ENCODE peak calls at places on chromosomes 13 and 19, in ten cellular contexts. A, Z, K, S, J, I, H, X, N and B are unnamed samples. For H3K27me3, the result is how much of the 10 kb centered on the place peaks cover.

GRCh38 chr13:95982144-95982543 is 71.1 kb downstream of the UGGT2 start:
- DNase-seq in A (no peak), Z (no peak), K (no peak), S (no peak), J (no peak), I (no peak), H (no peak), X (no peak), N (no peak), B (no peak)

GRCh38 chr13:97445504-97446187 is 11.7 kb downstream of the RAP2A start:
- DNase-seq in A (no peak), Z (no peak), K (no peak), S (no peak), J (no peak), I (no peak), H (no peak), X (no peak), N (no peak), B (no peak)

GRCh38 chr13:114259974-114260373 is 21.4 kb upstream of the UPF3A start:
- DNase-seq in A (no peak), Z (no peak), K (no peak), S (no peak), J (no peak), I (peak), H (no peak), X (no peak), N (no peak), B (peak)

GRCh38 chr13:93309886-93310520 is 83.4 kb downstream of the GPC6 start:
- DNase-seq in A (no peak), Z (no peak), K (no peak), S (no peak), J (no peak), I (no peak), H (no peak), X (no peak), N (no peak), B (no peak)

GRCh38 chr19:4567584-4568071 is 8.1 kb upstream of the SEMA6B start:
- DNase-seq in A (peak), Z (no peak), K (peak), S (peak), J (no peak), I (peak), H (peak), X (peak), N (peak), B (no peak)

GRCh38 chr13:30108913-30109237 is 198.5 kb downstream of the KATNAL1 start:
- DNase-seq in A (no peak), Z (no peak), K (peak), S (no peak), J (peak), I (peak), H (no peak), X (no peak), N (no peak), B (peak)

GRCh38 chr19:53892981-53893325 is 11.0 kb downstream of the PRKCG start:
- DNase-seq in A (no peak), Z (no peak), K (no peak), S (no peak), J (no peak), I (no peak), H (peak), X (peak), N (no peak), B (no peak)

GRCh38 chr19:6947745-6948144 is 60.4 kb downstream of the ADGRE1 start:
- DNase-seq in A (no peak), Z (no peak), K (no peak), S (peak), J (no peak), I (no peak), H (no peak), X (no peak), N (no peak), B (no peak)

GRCh38 chr13:111210488-111210887 is 95.4 kb downstream of the ARHGEF7 start:
- DNase-seq in A (no peak), Z (no peak), K (no peak), S (peak), J (peak), I (no peak), H (no peak), X (no peak), N (no peak), B (no peak)

DNA sequence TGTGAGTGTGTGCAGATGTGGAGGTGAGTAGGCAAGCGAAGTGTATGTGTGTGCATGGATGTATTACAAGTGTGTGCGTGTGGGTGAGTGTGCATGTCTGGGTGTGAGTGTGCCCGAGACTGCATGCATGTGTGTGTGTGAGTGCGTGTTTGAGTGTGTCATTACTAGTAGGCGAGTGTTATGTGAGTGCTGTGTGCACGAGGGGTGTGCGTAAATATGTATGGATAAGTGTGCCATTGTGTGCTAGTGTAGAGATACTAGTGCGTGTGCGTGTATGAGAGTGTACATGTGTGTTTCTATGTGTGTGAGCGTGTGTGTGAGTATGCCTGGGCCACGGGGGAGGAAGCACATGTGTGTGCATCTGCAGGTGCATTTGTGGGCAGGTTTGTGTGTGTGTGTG is 53.8 kb downstream of the CELF5 start:
- DNase-seq in A (no peak), Z (no peak), K (no peak), S (no peak), J (no peak), I (no peak), H (no peak), X (no peak), N (no peak), B (no peak)
- TF ChIP-seq POLR2AphosphoS5 in A (no peak), Z (no peak), K (no peak), S (no peak), J (no peak), I (no peak), H (no peak), X (no peak), N (no peak), B (no peak)

GRCh38 chr19:47445937-47446402 is 25.7 kb downstream of the SLC8A2 start:
- DNase-seq in A (peak), Z (no peak), K (peak), S (no peak), J (no peak), I (no peak), H (peak), X (peak), N (peak), B (peak)

GRCh38 chr19:47445527-47445926 is 26.2 kb downstream of the SLC8A2 start:
- DNase-seq in A (no peak), Z (no peak), K (no peak), S (no peak), J (no peak), I (no peak), H (no peak), X (no peak), N (no peak), B (no peak)

GRCh38 chr19:47444388-47444821 is 25.1 kb upstream of the MEIS3 start:
- DNase-seq in A (no peak), Z (no peak), K (no peak), S (no peak), J (no peak), I (no peak), H (peak), X (no peak), N (peak), B (no peak)

GRCh38 chr19:47446534-47447469 is 24.9 kb downstream of the SLC8A2 start:
- DNase-seq in A (no peak), Z (no peak), K (peak), S (no peak), J (no peak), I (no peak), H (peak), X (peak), N (peak), B (no peak)

GRCh38 chr19:47443331-47443730 is 24.0 kb upstream of the MEIS3 start:
- DNase-seq in A (no peak), Z (no peak), K (no peak), S (no peak), J (no peak), I (no peak), H (no peak), X (no peak), N (no peak), B (no peak)
- H3K27me3 ChIP-seq in A (half or more), Z (under half), K (under half), S (under half), J (half or more), I (under half), H (under half), X (under half), N (under half), B (under half)

GRCh38 chr19:36851898-36852297 is 1.2 kb downstream of the ZNF345 start:
- DNase-seq in A (no peak), Z (no peak), K (no peak), S (no peak), J (no peak), I (no peak), H (no peak), X (no peak), N (no peak), B (no peak)

GRCh38 chr19:36847968-36848367 is 2.7 kb upstream of the ZNF345 start:
- DNase-seq in A (no peak), Z (no peak), K (no peak), S (no peak), J (no peak), I (no peak), H (no peak), X (no peak), N (no peak), B (no peak)

GRCh38 chr19:36850646-36851442 is at the start of gene ZNF345:
- DNase-seq in A (peak), Z (peak), K (peak), S (peak), J (peak), I (peak), H (peak), X (peak), N (peak), B (peak)

GRCh38 chr19:36849701-36850645 is 703 bp upstream of the ZNF345 start:
- DNase-seq in A (peak), Z (peak), K (peak), S (peak), J (peak), I (peak), H (peak), X (peak), N (peak), B (peak)
- TF ChIP-seq POLR2AphosphoS5 in A (peak), Z (peak), K (no peak), S (peak), J (peak), I (peak), H (peak), X (no peak), N (peak), B (peak)

GRCh38 chr13:112889351-112890290 is 79.4 kb upstream of the MCF2L start:
- DNase-seq in A (peak), Z (no peak), K (no peak), S (no peak), J (no peak), I (no peak), H (no peak), X (no peak), N (no peak), B (no peak)

GRCh38 chr13:112885782-112886268 is 83.2 kb upstream of the MCF2L start:
- DNase-seq in A (peak), Z (peak), K (peak), S (peak), J (peak), I (peak), H (peak), X (peak), N (peak), B (peak)

GRCh38 chr13:112888238-112889111 is 80.5 kb upstream of the MCF2L start:
- DNase-seq in A (peak), Z (no peak), K (no peak), S (no peak), J (no peak), I (no peak), H (no peak), X (no peak), N (no peak), B (no peak)

GRCh38 chr13:112887151-112887550 is 81.9 kb upstream of the MCF2L start:
- DNase-seq in A (peak), Z (no peak), K (no peak), S (no peak), J (no peak), I (no peak), H (no peak), X (no peak), N (no peak), B (no peak)

DNA sequence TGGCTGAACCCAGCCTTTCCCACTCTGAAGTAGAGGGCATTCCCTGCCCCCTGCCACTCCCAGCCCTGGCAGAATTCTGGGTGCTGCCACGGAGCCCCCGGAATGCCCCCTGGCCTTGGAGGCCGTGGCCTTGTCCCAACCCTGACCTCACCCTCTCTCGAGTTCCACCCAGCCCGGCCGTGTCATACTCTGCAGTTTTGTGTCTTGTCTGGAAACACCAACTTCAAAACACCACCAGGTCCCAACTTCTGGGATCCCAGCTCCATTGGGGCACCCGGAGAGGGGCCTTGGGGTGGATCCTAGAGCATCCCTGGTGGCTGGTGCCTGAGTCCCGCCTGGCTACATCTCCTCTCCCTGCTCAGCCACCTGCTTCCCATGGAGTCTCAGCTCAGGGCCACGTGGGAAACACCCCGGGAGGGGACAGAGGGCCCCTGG is 81.4 kb upstream of the MCF2L start:
- DNase-seq in A (peak), Z (no peak), K (no peak), S (no peak), J (no peak), I (no peak), H (no peak), X (no peak), N (no peak), B (no peak)
- H3K27me3 ChIP-seq in A (under half), Z (under half), K (under half), S (under half), J (under half), I (under half), H (under half), X (under half), N (under half), B (under half)

GRCh38 chr19:39254539-39255345 is 6.1 kb upstream of the IFNL4 start:
- DNase-seq in A (no peak), Z (no peak), K (no peak), S (no peak), J (no peak), I (no peak), H (no peak), X (no peak), N (no peak), B (no peak)
- TF ChIP-seq POLR2AphosphoS5 in A (no peak), Z (no peak), K (no peak), S (no peak), J (no peak), I (no peak), H (no peak), X (no peak), N (no peak), B (no peak)

DNA sequence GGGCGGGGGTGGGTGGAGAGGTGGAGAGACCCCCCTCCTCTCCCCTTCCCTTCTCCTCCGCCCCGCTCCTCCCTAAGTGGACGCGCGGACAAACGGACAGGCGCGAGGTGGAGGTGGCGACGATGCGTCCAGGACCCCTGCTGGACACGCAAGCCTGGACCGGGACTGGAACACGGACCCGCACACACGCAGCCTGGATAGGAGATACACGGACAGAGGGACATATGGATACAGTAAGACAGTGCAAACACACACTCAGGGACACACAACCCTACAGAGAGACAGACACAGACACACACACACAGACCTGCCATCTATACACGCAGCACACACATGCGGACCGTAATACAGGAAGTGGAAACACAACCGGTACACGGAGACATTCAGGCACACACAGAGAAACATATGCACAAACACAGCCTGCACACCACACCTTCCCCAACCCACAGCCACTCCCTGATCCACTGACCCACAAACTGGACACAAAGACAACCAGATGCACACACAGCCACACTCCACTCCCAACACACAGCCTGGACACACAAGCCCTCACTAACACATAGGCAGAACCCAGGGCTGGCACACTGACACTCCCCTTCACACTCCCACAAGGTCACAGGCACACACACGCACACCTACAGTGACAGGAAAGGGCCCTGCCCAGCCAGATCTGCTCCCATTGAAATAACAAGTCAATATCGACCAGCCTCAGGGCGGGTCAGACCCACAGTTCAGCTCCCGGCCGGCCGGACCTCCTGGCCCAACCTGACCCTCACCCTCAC is 696 bp upstream of the ERFL start:
- DNase-seq in A (peak), Z (no peak), K (no peak), S (no peak), J (no peak), I (no peak), H (no peak), X (no peak), N (no peak), B (no peak)
- H3K27me3 ChIP-seq in A (half or more), Z (half or more), K (under half), S (half or more), J (half or more), I (under half), H (half or more), X (under half), N (half or more), B (under half)

GRCh38 chr13:108615241-108615640 is 14.2 kb upstream of the MYO16 start:
- DNase-seq in A (no peak), Z (no peak), K (no peak), S (no peak), J (no peak), I (no peak), H (no peak), X (no peak), N (no peak), B (no peak)

GRCh38 chr13:108606424-108606823 is 23.0 kb upstream of the MYO16 start:
- DNase-seq in A (no peak), Z (no peak), K (no peak), S (no peak), J (no peak), I (no peak), H (no peak), X (no peak), N (no peak), B (no peak)

GRCh38 chr13:108609353-108609752 is 20.1 kb upstream of the MYO16 start:
- DNase-seq in A (no peak), Z (no peak), K (no peak), S (no peak), J (no peak), I (no peak), H (peak), X (peak), N (no peak), B (no peak)

GRCh38 chr13:108610517-108610916 is 18.9 kb upstream of the MYO16 start:
- DNase-seq in A (no peak), Z (no peak), K (no peak), S (no peak), J (no peak), I (no peak), H (no peak), X (no peak), N (no peak), B (no peak)
- TF ChIP-seq POLR2AphosphoS5 in A (no peak), Z (no peak), K (no peak), S (no peak), J (no peak), I (no peak), H (no peak), X (no peak), N (no peak), B (no peak)

DNA sequence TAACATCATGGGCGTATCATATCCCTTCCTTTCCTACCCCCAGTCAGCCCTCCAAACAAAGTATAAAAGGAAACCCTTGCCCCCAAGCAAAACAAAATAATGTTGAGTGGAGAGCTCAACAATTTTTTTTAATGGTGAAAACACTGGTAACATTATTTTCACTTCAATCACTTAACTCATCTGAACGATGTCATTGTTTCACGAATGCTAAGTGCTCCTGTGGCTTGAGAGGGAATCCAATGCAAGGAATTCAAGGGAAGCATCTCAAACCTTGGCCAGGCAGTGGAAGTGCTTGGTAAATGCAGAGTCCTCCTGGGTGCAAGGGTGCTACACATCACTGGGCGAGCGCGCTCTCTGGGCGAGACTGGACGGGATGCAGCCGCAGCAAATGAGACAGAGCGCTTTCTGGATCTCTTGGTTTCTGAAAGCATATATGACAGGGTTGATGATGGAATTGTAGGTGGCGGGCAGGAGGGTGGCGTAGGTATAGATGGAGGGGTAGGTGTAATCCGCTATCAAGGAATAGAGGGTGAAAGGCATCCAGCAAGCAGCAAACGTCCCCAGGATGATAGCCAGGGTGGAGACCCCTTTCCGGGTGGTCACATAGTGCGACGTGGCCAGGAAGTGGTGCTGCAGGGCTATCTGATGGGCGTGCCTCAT is 2.0 kb downstream of the GPR12 start:
- DNase-seq in A (no peak), Z (no peak), K (no peak), S (no peak), J (no peak), I (no peak), H (no peak), X (no peak), N (no peak), B (no peak)
- H3K27me3 ChIP-seq in A (under half), Z (half or more), K (under half), S (under half), J (half or more), I (under half), H (under half), X (under half), N (under half), B (under half)